ENCODE peak calls at places on chromosomes 12 and 14, in seven cellular contexts. P is astrocyte of the spinal cord, R is GM23338, N is pancreas, B is fibroblast of villous mesenchyme, E is cardiac fibroblast, A is spleen. D is an unnamed sample.

GRCh38 chr12:120007272-120007671 is 18.2 kb downstream of the BICDL1 start:
- DNase-seq in N (no peak), R (no peak), P (no peak), B (no peak), A (no peak), E (no peak), D (no peak)

GRCh38 chr14:94077111-94077821 is 3.7 kb downstream of the DDX24 start:
- DNase-seq in R (no peak), P (no peak), N (no peak), B (no peak), E (no peak), A (no peak), D (no peak)

GRCh38 chr14:21543426-21544350 is 17.5 kb upstream of the SALL2 start:
- DNase-seq in A (no peak), B (no peak), P (no peak), R (peak), E (no peak), N (no peak), D (no peak)

GRCh38 chr14:53444677-53445312 is 291.7 kb upstream of the DDHD1 start:
- DNase-seq in P (no peak), E (no peak), B (no peak), R (no peak), N (no peak), A (no peak), D (no peak)

GRCh38 chr12:123092866-123093265 is 58.0 kb downstream of the PITPNM2 start:
- DNase-seq in B (no peak), A (no peak), P (no peak), R (no peak), E (no peak), N (no peak), D (no peak)

GRCh38 chr12:94618995-94619695 is 31.2 kb downstream of the TMCC3 start:
- DNase-seq in A (no peak), E (peak), B (peak), P (peak), N (no peak), R (no peak), D (peak)

GRCh38 chr12:52618866-52619265 is 507 bp upstream of the KRT73 start:
- DNase-seq in A (no peak), N (no peak), B (no peak), R (no peak), E (no peak), P (no peak), D (no peak)

GRCh38 chr14:100566119-100566518 is 21.1 kb downstream of the BEGAIN start:
- DNase-seq in P (no peak), B (no peak), E (no peak), R (no peak), A (no peak), N (peak), D (no peak)

GRCh38 chr12:68331500-68331868 is 678 bp downstream of the MDM1 start:
- DNase-seq in B (no peak), N (no peak), P (no peak), R (no peak), A (no peak), E (no peak), D (no peak)

GRCh38 chr14:86527312-86527711 is 997.4 kb downstream of the FLRT2 start:
- DNase-seq in B (no peak), P (no peak), A (no peak), R (no peak), N (no peak), E (no peak), D (no peak)

GRCh38 chr14:53744846-53745245 is 211.8 kb downstream of the BMP4 start:
- DNase-seq in P (no peak), A (no peak), B (peak), N (no peak), R (no peak), E (no peak), D (no peak)

GRCh38 chr12:49483621-49484020 is 55.2 kb upstream of the KCNH3 start:
- DNase-seq in B (no peak), A (no peak), P (no peak), N (no peak), R (peak), E (no peak), D (no peak)

GRCh38 chr12:33721561-33721960 is 281.9 kb upstream of the SYT10 start:
- DNase-seq in E (no peak), P (no peak), N (no peak), A (no peak), R (no peak), B (no peak), D (no peak)

GRCh38 chr12:1870086-1870485 is 48.4 kb downstream of the CACNA2D4 start:
- DNase-seq in A (no peak), B (no peak), R (peak), P (no peak), E (no peak), N (no peak), D (no peak)

GRCh38 chr14:62763951-62764350 is 281.3 kb downstream of the KCNH5 start:
- DNase-seq in N (no peak), B (no peak), A (no peak), E (no peak), P (no peak), R (no peak), D (no peak)

GRCh38 chr12:52082988-52083637 is 3.6 kb downstream of the SMIM41 start:
- DNase-seq in E (peak), N (peak), R (peak), B (peak), A (peak), P (peak), D (peak)

GRCh38 chr14:100187247-100187833 is 27.9 kb upstream of the DEGS2 start:
- DNase-seq in N (no peak), E (no peak), P (no peak), B (no peak), R (no peak), A (no peak), D (no peak)

GRCh38 chr12:47988073-47989022 is 15.9 kb downstream of the COL2A1 start:
- DNase-seq in E (no peak), B (no peak), P (peak), A (peak), R (peak), N (no peak), D (peak)

GRCh38 chr12:46368684-46369083 is 3.9 kb downstream of the SLC38A2 start:
- DNase-seq in E (peak), A (no peak), R (no peak), N (no peak), P (no peak), B (no peak), D (no peak)

GRCh38 chr12:91317324-91317723 is 134.7 kb upstream of the DCN start:
- DNase-seq in E (peak), B (peak), P (no peak), R (no peak), N (no peak), A (no peak), D (no peak)

GRCh38 chr12:65649126-65649525 is 175.2 kb upstream of the HMGA2 start:
- DNase-seq in N (no peak), R (no peak), B (peak), P (peak), E (peak), A (no peak), D (peak)

GRCh38 chr14:76908834-76909233 is 82.6 kb downstream of the LRRC74A start:
- DNase-seq in P (no peak), B (no peak), N (no peak), R (no peak), A (peak), E (no peak), D (no peak)

GRCh38 chr12:62882140-62882539 is 52.8 kb downstream of the PPM1H start:
- DNase-seq in R (no peak), P (no peak), E (no peak), N (peak), A (no peak), B (no peak), D (no peak)

GRCh38 chr12:104426926-104427546 is 29.7 kb upstream of the CHST11 start:
- DNase-seq in E (peak), N (no peak), P (peak), A (no peak), R (no peak), B (peak), D (peak)

GRCh38 chr12:58368001-58368400 is 426.6 kb downstream of the ATP23 start:
- DNase-seq in B (no peak), P (no peak), E (no peak), A (no peak), R (no peak), N (no peak), D (no peak)

GRCh38 chr12:106021516-106021915 is 117.2 kb downstream of the NUAK1 start:
- DNase-seq in N (no peak), E (peak), P (no peak), B (no peak), R (no peak), A (no peak), D (no peak)

GRCh38 chr12:38155526-38156496 is 160.8 kb upstream of the ALG10B start:
- DNase-seq in E (no peak), N (peak), A (peak), B (no peak), P (no peak), R (no peak), D (no peak)

GRCh38 chr14:57293851-57294837 is 25.4 kb downstream of the AP5M1 start:
- DNase-seq in N (no peak), A (no peak), R (peak), P (peak), B (peak), E (peak), D (peak)

GRCh38 chr14:71070169-71070568 is 162.9 kb downstream of the PCNX1 start:
- DNase-seq in R (no peak), B (no peak), P (no peak), N (no peak), A (no peak), E (no peak), D (no peak)

GRCh38 chr12:15522574-15523187 is 200.4 kb downstream of the PTPRO start:
- DNase-seq in E (peak), B (peak), A (no peak), N (no peak), P (peak), R (peak), D (peak)

GRCh38 chr14:105271224-105271890 is 23.0 kb downstream of the BTBD6 start:
- DNase-seq in R (no peak), B (no peak), N (peak), E (no peak), P (no peak), A (no peak), D (no peak)

GRCh38 chr14:75479770-75480600 is 42.3 kb upstream of the BATF start:
- DNase-seq in N (no peak), P (no peak), R (peak), E (no peak), B (no peak), A (no peak), D (no peak)

GRCh38 chr12:104835317-104835716 is 122.8 kb downstream of the SLC41A2 start:
- DNase-seq in N (no peak), E (no peak), B (no peak), R (no peak), A (no peak), P (no peak), D (no peak)

GRCh38 chr12:123990512-123990911 is 17.5 kb downstream of the ZNF664 start:
- DNase-seq in R (no peak), P (no peak), N (no peak), A (no peak), E (peak), B (peak), D (peak)

GRCh38 chr14:86057018-86057667 is 527.2 kb downstream of the FLRT2 start:
- DNase-seq in B (peak), A (no peak), P (peak), R (peak), E (peak), N (no peak), D (peak)

GRCh38 chr14:94751321-94751720 is 18.6 kb downstream of the GSC start:
- DNase-seq in N (no peak), E (no peak), B (no peak), R (no peak), A (peak), P (no peak), D (no peak)

GRCh38 chr14:103702095-103702494 is 13.2 kb downstream of the XRCC3 start:
- DNase-seq in B (no peak), A (peak), N (no peak), P (no peak), E (no peak), R (no peak), D (no peak)
- TF ChIP-seq CTCF in B (no peak), A (no peak), N (no peak), P (no peak), E (no peak), R (no peak), D (no peak)

GRCh38 chr12:114681149-114681849 is 2.7 kb downstream of the TBX3 start:
- DNase-seq in A (no peak), E (peak), R (no peak), P (peak), B (peak), N (no peak), D (peak)
- H3K4me3 ChIP-seq in A (peak), E (peak), R (no peak), P (peak), B (peak), N (peak), D (peak)

GRCh38 chr12:121096199-121096798 is 36.4 kb upstream of the P2RX7 start:
- DNase-seq in E (no peak), B (no peak), N (no peak), P (no peak), R (no peak), A (no peak), D (no peak)
- TF ChIP-seq CTCF in E (no peak), B (no peak), N (no peak), P (no peak), R (no peak), A (no peak), D (no peak)

GRCh38 chr14:89617471-89618291 is 200.6 kb upstream of the FOXN3 start:
- DNase-seq in P (peak), R (peak), B (peak), E (peak), N (peak), A (no peak), D (peak)

GRCh38 chr14:89616425-89617141 is 199.6 kb upstream of the FOXN3 start:
- DNase-seq in A (no peak), E (peak), P (peak), B (peak), R (peak), N (no peak), D (peak)

GRCh38 chr14:89618309-89618708 is 201.3 kb upstream of the FOXN3 start:
- DNase-seq in E (peak), A (no peak), R (no peak), N (no peak), B (peak), P (peak), D (peak)

GRCh38 chr14:89615421-89615820 is 198.4 kb upstream of the FOXN3 start:
- DNase-seq in A (no peak), E (peak), P (no peak), R (peak), B (peak), N (no peak), D (no peak)

DNA sequence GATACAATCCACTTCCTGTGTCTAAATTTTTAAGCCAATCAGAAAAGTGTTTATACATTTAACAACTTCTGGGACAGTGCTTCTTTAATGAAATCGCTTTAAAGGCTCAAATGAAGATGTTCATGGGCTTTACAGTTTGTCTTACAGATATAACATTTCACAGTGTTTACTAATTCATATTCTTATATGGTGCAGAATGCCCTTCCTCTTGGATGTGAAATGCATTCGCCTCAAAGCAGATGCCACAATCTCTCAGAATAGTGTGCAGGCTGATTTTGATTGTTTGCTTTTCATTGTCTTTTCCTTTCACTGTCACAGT is 200.1 kb upstream of the FOXN3 start:
- DNase-seq in N (no peak), E (no peak), R (no peak), B (no peak), P (peak), A (no peak), D (no peak)
- H3K4me3 ChIP-seq in N (peak), E (peak), R (peak), B (no peak), P (peak), A (peak), D (peak)

GRCh38 chr12:111753144-111753881 is 13.4 kb upstream of the ALDH2 start:
- DNase-seq in E (peak), N (peak), A (peak), R (peak), B (peak), P (peak), D (peak)
- TF ChIP-seq CTCF in E (peak), N (peak), A (peak), R (peak), B (peak), P (peak), D (peak)

GRCh38 chr12:70559390-70559789 is 77.8 kb downstream of the PTPRB start:
- DNase-seq in A (no peak), B (no peak), N (no peak), E (no peak), P (no peak), R (no peak), D (no peak)
- H3K4me3 ChIP-seq in A (no peak), B (no peak), N (no peak), E (no peak), P (no peak), R (no peak), D (no peak)

GRCh38 chr12:109449845-109450532 is 27.1 kb downstream of the KCTD10 start:
- DNase-seq in N (no peak), P (no peak), E (no peak), R (peak), A (no peak), B (no peak), D (no peak)
- TF ChIP-seq CTCF in N (no peak), P (peak), E (no peak), R (peak), A (no peak), B (peak), D (no peak)

GRCh38 chr12:16607895-16608294 is 1.9 kb upstream of the LMO3 start:
- DNase-seq in N (peak), R (no peak), P (no peak), A (no peak), B (no peak), E (no peak), D (no peak)

GRCh38 chr12:16606117-16606200 is at the start of gene LMO3:
- DNase-seq in R (no peak), E (no peak), P (no peak), A (no peak), B (no peak), N (no peak), D (no peak)

GRCh38 chr12:16606201-16606849 is 363 bp upstream of the LMO3 start:
- DNase-seq in E (peak), P (peak), N (peak), A (no peak), R (peak), B (peak), D (peak)

GRCh38 chr12:16605666-16606116 is 271 bp downstream of the LMO3 start:
- DNase-seq in P (no peak), R (peak), E (peak), N (no peak), A (no peak), B (peak), D (peak)

DNA sequence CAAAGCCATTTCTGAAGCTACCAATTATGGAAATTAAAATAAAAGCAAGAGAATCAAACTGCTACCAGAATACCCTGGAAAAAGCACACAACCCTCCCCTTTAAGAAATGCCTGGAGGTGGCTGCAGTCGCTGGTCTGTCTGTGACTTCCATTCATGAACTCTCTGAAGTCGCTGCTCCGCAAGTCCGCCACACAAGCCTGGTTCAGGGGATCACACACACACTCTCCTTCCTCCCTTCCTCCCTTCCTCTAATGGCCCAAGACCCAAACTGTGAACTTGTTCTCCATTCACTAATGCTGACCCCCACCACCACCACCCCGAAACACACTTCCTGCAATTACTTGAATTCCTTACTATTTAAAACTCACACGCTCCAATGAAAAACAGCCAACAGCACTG is 974 bp upstream of the LMO3 start:
- DNase-seq in P (no peak), E (no peak), N (no peak), R (peak), B (no peak), A (no peak), D (no peak)
- H3K4me3 ChIP-seq in P (peak), E (peak), N (peak), R (peak), B (no peak), A (no peak), D (peak)

GRCh38 chr12:5561843-5562242 is 129.9 kb downstream of the NTF3 start:
- DNase-seq in B (no peak), E (no peak), A (no peak), N (no peak), P (no peak), R (no peak), D (no peak)

GRCh38 chr12:5557906-5558305 is 126.0 kb downstream of the NTF3 start:
- DNase-seq in P (no peak), N (no peak), E (no peak), B (no peak), A (no peak), R (peak), D (no peak)

GRCh38 chr12:5562581-5562980 is 130.7 kb downstream of the NTF3 start:
- DNase-seq in A (no peak), R (no peak), E (no peak), N (no peak), P (no peak), B (no peak), D (no peak)

GRCh38 chr12:5560242-5560641 is 128.3 kb downstream of the NTF3 start:
- DNase-seq in R (no peak), B (no peak), E (no peak), A (no peak), N (no peak), P (no peak), D (no peak)

GRCh38 chr12:5561057-5561456 is 129.1 kb downstream of the NTF3 start:
- DNase-seq in B (no peak), R (no peak), N (no peak), A (no peak), P (no peak), E (no peak), D (no peak)
- TF ChIP-seq CTCF in B (no peak), R (no peak), N (no peak), A (no peak), P (no peak), E (no peak), D (no peak)